ENCODE peak calls at places on chromosome 3, in eight cellular contexts. O, U, V, I, E, B, R and C are unnamed samples.

GRCh38 chr3:140497331-140497730 is 180.5 kb upstream of the TRIM42 start:
- DNase-seq in O (no peak), U (no peak), V (no peak), I (no peak), E (no peak), B (no peak), R (no peak), C (no peak)

GRCh38 chr3:143084856-143085731 is 34.5 kb upstream of the CHST2 start:
- DNase-seq in O (no peak), U (no peak), V (no peak), I (no peak), E (no peak), B (no peak), R (no peak), C (no peak)

GRCh38 chr3:139104062-139104461 is 59.4 kb upstream of the PRR23C start:
- DNase-seq in O (no peak), U (no peak), V (no peak), I (no peak), E (no peak), B (no peak), R (no peak), C (no peak)

GRCh38 chr3:44175070-44175469 is 66.6 kb upstream of the TOPAZ1 start:
- DNase-seq in O (no peak), U (no peak), V (no peak), I (no peak), E (no peak), B (no peak), R (no peak), C (no peak)

GRCh38 chr3:192836469-192836820 is 81.2 kb downstream of the MB21D2 start:
- DNase-seq in O (no peak), U (no peak), V (no peak), I (no peak), E (no peak), B (no peak), R (no peak), C (no peak)

GRCh38 chr3:131110087-131110486 is 83.4 kb downstream of the NEK11 start:
- DNase-seq in O (no peak), U (no peak), V (no peak), I (no peak), E (no peak), B (no peak), R (no peak), C (no peak)

GRCh38 chr3:18076301-18076700 is 333.9 kb upstream of the TBC1D5 start:
- DNase-seq in O (no peak), U (no peak), V (no peak), I (no peak), E (no peak), B (no peak), R (no peak), C (no peak)

GRCh38 chr3:28951773-28952556 is 328.9 kb upstream of the RBMS3 start:
- DNase-seq in O (no peak), U (no peak), V (no peak), I (no peak), E (no peak), B (no peak), R (no peak), C (no peak)

GRCh38 chr3:38039101-38039898 is at the start of gene DLEC1:
- DNase-seq in O (peak; percentile 65), U (peak; percentile 77), V (peak; percentile 56), I (peak; percentile 71), E (no peak), B (no peak), R (peak; percentile 75), C (no peak)

GRCh38 chr3:107235923-107236315 is 141.3 kb upstream of the CCDC54 start:
- DNase-seq in O (no peak), U (no peak), V (peak; percentile 64), I (peak; percentile 66), E (no peak), B (peak; percentile 81), R (peak; percentile 52), C (peak; percentile 60)

GRCh38 chr3:111027868-111028267 is 43.7 kb upstream of the NECTIN3 start:
- DNase-seq in O (no peak), U (no peak), V (no peak), I (no peak), E (no peak), B (no peak), R (no peak), C (no peak)

GRCh38 chr3:13122101-13123055 is 49.1 kb upstream of the IQSEC1 start:
- DNase-seq in O (no peak), U (no peak), V (no peak), I (no peak), E (no peak), B (no peak), R (no peak), C (no peak)

GRCh38 chr3:72340476-72341379 is 507.5 kb downstream of the SHQ1 start:
- DNase-seq in O (no peak), U (no peak), V (peak; percentile 77), I (peak; percentile 60), E (no peak), B (no peak), R (no peak), C (no peak)

GRCh38 chr3:30146978-30147377 is 459.4 kb upstream of the TGFBR2 start:
- DNase-seq in O (no peak), U (no peak), V (no peak), I (no peak), E (no peak), B (no peak), R (no peak), C (no peak)
- TF ChIP-seq POLR2A in O (no peak), U (no peak), V (no peak), I (no peak), E (no peak), B (no peak), R (no peak), C (no peak)

DNA sequence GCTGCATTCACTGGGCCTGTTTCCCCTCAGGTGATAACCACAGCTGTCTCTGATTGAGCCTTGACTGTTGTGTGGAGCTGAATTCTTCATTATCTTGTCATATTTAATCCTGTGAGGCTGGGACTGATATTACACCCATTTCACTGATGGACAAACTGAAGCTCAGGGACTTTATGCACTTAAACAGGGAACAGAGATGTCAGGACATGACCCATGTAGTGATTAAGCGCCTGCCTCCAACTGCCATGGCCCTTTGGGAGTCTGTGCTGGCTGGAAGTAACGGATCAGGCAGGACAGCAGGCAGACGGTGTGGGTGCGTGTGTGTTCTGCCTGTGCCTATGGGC is 7.5 kb downstream of the GNAI2 start:
- DNase-seq in O (no peak), U (no peak), V (no peak), I (no peak), E (no peak), B (no peak), R (no peak), C (no peak)
- H3K4me1 ChIP-seq in O (peaks cover 35% of the 10 kb centered on the region), U (peaks cover 99% of the 10 kb centered on the region), V (peaks cover 6% of the 10 kb centered on the region), I (peaks cover 19% of the 10 kb centered on the region), E (no peaks in the 10 kb centered on the region), B (peaks cover 35% of the 10 kb centered on the region), R (peaks cover 96% of the 10 kb centered on the region), C (peaks cover 49% of the 10 kb centered on the region)

DNA sequence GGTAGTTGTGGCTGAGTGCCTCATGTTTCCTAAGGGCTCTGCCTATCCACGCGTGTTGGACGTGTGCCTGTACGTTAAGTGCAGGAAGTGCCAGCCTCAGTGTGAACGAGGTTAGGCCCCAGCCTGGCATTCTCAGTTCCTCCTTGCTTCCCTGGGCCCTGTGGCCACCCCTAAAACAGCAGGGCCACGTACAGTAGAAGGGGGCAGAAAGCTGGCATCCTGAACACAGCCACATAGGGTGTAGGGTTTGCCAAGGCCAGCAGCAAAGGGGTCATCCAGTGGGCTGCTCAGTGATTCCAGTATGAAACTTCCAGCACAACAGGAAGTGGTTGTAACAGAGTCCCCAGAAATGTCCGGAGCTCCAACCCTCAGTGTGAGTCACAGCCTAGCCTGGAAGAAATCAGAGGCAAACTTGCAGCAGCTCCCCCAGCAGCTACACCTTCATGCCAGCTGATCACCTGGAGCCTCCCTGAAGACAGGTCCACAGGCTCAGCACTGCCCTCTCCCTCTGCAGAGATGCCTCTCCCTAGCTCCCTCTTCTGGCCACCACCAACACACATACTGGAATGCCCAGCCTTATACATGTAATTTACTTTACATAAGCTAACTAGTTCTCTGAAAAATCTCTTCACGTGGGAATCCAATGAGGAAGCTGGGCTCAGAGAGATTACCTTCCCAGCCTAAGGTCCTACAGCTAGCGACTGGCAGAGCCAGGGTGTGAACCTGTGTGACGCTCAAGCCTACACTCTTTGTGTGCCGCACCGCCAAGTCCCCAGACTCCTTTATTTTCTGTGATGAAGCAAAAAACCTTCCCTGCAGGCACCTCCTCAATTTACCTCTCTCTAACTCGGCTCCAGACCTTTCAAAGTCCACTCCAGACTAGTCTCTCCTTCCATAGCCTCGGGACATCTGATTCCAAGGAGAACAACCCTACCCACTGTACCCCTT is 26.6 kb downstream of the ILDR1 start:
- DNase-seq in O (no peak), U (peak; percentile 64), V (no peak), I (no peak), E (peak; percentile 20), B (peak; percentile 21), R (peak; percentile 49), C (peak; percentile 61)
- TF ChIP-seq CTCF in O (no peak), U (peak; percentile 44), V (no peak), I (no peak), E (no peak), B (peak; percentile 50), R (peak; percentile 34), C (peak; percentile 48)

GRCh38 chr3:48303021-48303420 is 30.4 kb downstream of the SPINK8 start:
- DNase-seq in O (no peak), U (no peak), V (no peak), I (no peak), E (no peak), B (no peak), R (no peak), C (no peak)

GRCh38 chr3:48299746-48300361 is 33.6 kb downstream of the SPINK8 start:
- DNase-seq in O (no peak), U (no peak), V (no peak), I (no peak), E (no peak), B (no peak), R (no peak), C (no peak)

GRCh38 chr3:48301814-48302194 is 31.7 kb downstream of the SPINK8 start:
- DNase-seq in O (no peak), U (peak; percentile 26), V (peak; percentile 32), I (peak; percentile 38), E (no peak), B (peak; percentile 22), R (no peak), C (peak; percentile 25)

GRCh38 chr3:48297111-48297810 is 36.2 kb downstream of the SPINK8 start:
- DNase-seq in O (no peak), U (no peak), V (no peak), I (no peak), E (no peak), B (no peak), R (no peak), C (no peak)

DNA sequence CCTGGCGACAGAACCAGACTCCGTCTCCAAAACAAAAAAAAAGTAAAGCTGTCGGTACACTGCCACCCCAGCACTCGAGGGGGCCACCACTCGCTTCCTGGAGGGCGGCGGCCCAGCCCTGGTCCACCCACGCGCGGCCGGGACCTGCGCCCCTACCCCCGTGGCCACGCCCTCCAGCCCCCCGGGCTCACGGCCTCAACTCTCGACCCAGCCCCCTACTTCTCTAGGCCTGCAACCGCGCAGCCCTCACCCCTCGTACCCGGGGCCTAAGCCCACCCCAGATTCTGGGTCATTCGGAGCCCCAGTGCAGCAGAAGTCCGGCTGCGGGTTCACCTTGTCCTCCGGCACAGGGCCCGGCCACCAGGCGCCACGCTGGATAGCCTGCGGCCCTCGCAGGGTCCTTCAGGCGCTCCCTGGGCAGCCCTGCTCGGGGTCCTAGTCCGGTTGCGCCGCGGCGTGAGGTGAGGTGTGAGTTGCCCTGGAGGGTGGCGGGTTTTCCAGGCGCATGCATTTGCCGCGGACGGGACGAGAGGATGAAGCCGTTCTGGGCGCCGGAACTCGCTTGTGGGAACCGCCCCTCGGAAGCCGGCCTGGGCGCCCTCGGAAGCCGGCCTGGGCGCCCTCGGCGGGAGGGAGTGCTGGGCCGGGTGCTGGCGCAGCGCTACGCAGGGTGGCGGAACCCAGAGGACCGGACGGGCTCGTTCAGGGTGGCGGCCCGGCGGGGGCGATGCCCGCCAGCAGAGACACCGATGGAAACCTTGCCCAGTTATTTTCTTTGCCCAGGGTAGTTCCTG is 32.2 kb downstream of the SPINK8 start:
- DNase-seq in O (peak; percentile 95), U (peak; percentile 92), V (peak; percentile 86), I (peak; percentile 88), E (peak; percentile 83), B (peak; percentile 67), R (peak; percentile 93), C (peak; percentile 90)
- TF ChIP-seq POLR2A in O (no peak), U (peak; percentile 21), V (peak; percentile 46), I (peak; percentile 86), E (peak; percentile 82), B (peak; percentile 56), R (no peak), C (peak; percentile 48)